ENCODE peak calls at places on chromosomes 16 and 17, in nine cellular contexts. A is OCI-LY7, B is H1, M is cardiac fibroblast, P is HFF-Myc, D is uterus, Y is lower leg skin, J is neural crest cell, O is RWPE1. T is an unnamed sample.

GRCh38 chr17:62778990-62779681 is 29.0 kb downstream of the MARCHF10 start:
- DNase-seq in O (peak), D (peak), A (no peak), B (no peak), M (peak), J (no peak), P (peak), Y (peak), T (peak)

GRCh38 chr17:48760411-48760810 is 31.9 kb upstream of the HOXB13 start:
- DNase-seq in Y (no peak), P (no peak), D (no peak), M (no peak), B (no peak), A (no peak), O (no peak), J (no peak), T (peak)

GRCh38 chr17:8611135-8611534 is 19.4 kb downstream of the MYH10 start:
- DNase-seq in M (peak), P (no peak), O (no peak), B (no peak), Y (no peak), D (no peak), A (no peak), J (no peak), T (no peak)

GRCh38 chr16:86118467-86119307 is 219.7 kb downstream of the IRF8 start:
- DNase-seq in M (no peak), B (no peak), A (no peak), Y (no peak), D (no peak), J (no peak), P (no peak), O (no peak), T (no peak)

GRCh38 chr16:53090591-53091507 is 36.1 kb downstream of the CHD9 start:
- DNase-seq in O (peak), Y (peak), A (peak), P (peak), J (no peak), B (no peak), D (peak), M (peak), T (no peak)

GRCh38 chr17:40175928-40176327 is 1.3 kb upstream of the RAPGEFL1 start:
- DNase-seq in D (no peak), Y (no peak), J (no peak), B (no peak), O (no peak), M (no peak), P (no peak), A (no peak), T (no peak)

GRCh38 chr17:49779730-49780220 is 8.7 kb upstream of the KAT7 start:
- DNase-seq in O (peak), P (no peak), M (peak), Y (no peak), J (no peak), A (peak), D (peak), B (no peak), T (peak)

GRCh38 chr17:79732804-79733691 is 2.3 kb downstream of the ENPP7 start:
- DNase-seq in O (no peak), J (no peak), Y (no peak), B (no peak), A (peak), D (no peak), M (no peak), P (no peak), T (no peak)

GRCh38 chr16:9797306-9797705 is 384.9 kb downstream of the GRIN2A start:
- DNase-seq in M (peak), P (no peak), B (no peak), D (no peak), J (no peak), Y (no peak), O (no peak), A (no peak), T (peak)

GRCh38 chr17:45036696-45037095 is 14.7 kb downstream of the DCAKD start:
- DNase-seq in D (no peak), O (no peak), Y (no peak), P (no peak), M (no peak), J (no peak), B (no peak), A (no peak), T (no peak)

GRCh38 chr16:78675312-78675711 is 575.9 kb downstream of the WWOX start:
- DNase-seq in B (no peak), P (no peak), D (no peak), O (no peak), J (no peak), A (no peak), M (peak), Y (no peak), T (peak)

GRCh38 chr16:75805946-75806345 is 79.7 kb upstream of the CPHXL start:
- DNase-seq in D (no peak), O (no peak), P (no peak), J (no peak), B (no peak), Y (no peak), M (no peak), A (no peak), T (no peak)

GRCh38 chr17:50482516-50482915 is 3.9 kb downstream of the RSAD1 start:
- DNase-seq in Y (peak), A (peak), D (peak), B (peak), M (peak), P (peak), J (peak), O (peak), T (peak)

GRCh38 chr16:67311607-67312449 is 14.7 kb downstream of the KCTD19 start:
- DNase-seq in Y (no peak), A (no peak), B (no peak), D (peak), O (peak), J (no peak), P (peak), M (peak), T (peak)

GRCh38 chr17:73510981-73511442 is 133.2 kb downstream of the SDK2 start:
- DNase-seq in B (no peak), J (no peak), D (no peak), O (no peak), P (no peak), M (no peak), A (no peak), Y (no peak), T (no peak)

GRCh38 chr17:10633738-10634379 is 23.2 kb downstream of the MYH3 start:
- DNase-seq in J (no peak), M (no peak), B (no peak), A (peak), P (no peak), O (no peak), D (no peak), Y (no peak), T (no peak)

GRCh38 chr17:79651266-79651665 is 40.4 kb upstream of the RBFOX3 start:
- DNase-seq in Y (no peak), P (no peak), B (peak), M (no peak), J (no peak), O (no peak), A (no peak), D (no peak), T (no peak)

GRCh38 chr16:2799852-2800226 is 1.6 kb downstream of the PRSS41 start:
- DNase-seq in P (no peak), Y (no peak), M (peak), B (no peak), D (no peak), J (no peak), O (no peak), A (no peak), T (peak)

GRCh38 chr16:9094008-9094846 is 2.8 kb downstream of the HAPSTR1 start:
- DNase-seq in B (no peak), P (no peak), D (no peak), M (no peak), O (no peak), Y (no peak), J (no peak), A (peak), T (no peak)

GRCh38 chr16:49674990-49675389 is 180.9 kb downstream of the ZNF423 start:
- DNase-seq in A (no peak), M (no peak), O (no peak), D (no peak), P (no peak), J (no peak), B (no peak), Y (no peak), T (no peak)

GRCh38 chr17:20066253-20066652 is 57.1 kb downstream of the SPECC1 start:
- DNase-seq in Y (peak), A (no peak), P (peak), J (no peak), O (peak), M (peak), D (peak), B (no peak), T (peak)

GRCh38 chr17:44095647-44096496 is 25.3 kb downstream of the G6PC3 start:
- DNase-seq in D (peak), J (peak), B (peak), P (peak), O (peak), A (no peak), M (peak), Y (peak), T (peak)

GRCh38 chr16:3135120-3135715 is 389 bp downstream of the ZNF213 start:
- DNase-seq in Y (no peak), M (no peak), B (no peak), P (no peak), A (no peak), J (no peak), O (no peak), D (no peak), T (no peak)

GRCh38 chr16:66894948-66895696 is 14.8 kb downstream of the PDP2 start:
- DNase-seq in O (peak), P (no peak), M (peak), Y (peak), D (peak), J (peak), B (peak), A (peak), T (peak)

GRCh38 chr17:80833952-80834895 is 157.4 kb upstream of the CHMP6 start:
- DNase-seq in P (peak), B (no peak), M (peak), A (no peak), Y (peak), J (no peak), D (peak), O (no peak), T (no peak)

GRCh38 chr17:5785343-5785742 is 201.0 kb upstream of the NLRP1 start:
- DNase-seq in J (no peak), D (no peak), M (peak), A (peak), O (peak), B (no peak), P (no peak), Y (no peak), T (peak)

GRCh38 chr16:52456368-52456767 is 90.6 kb downstream of the TOX3 start:
- DNase-seq in B (no peak), D (no peak), A (no peak), J (no peak), M (no peak), Y (no peak), O (no peak), P (no peak), T (no peak)

GRCh38 chr16:14015017-14015416 is 56.1 kb upstream of the MRTFB start:
- DNase-seq in A (no peak), B (no peak), P (no peak), J (no peak), M (no peak), Y (no peak), D (no peak), O (no peak), T (no peak)

GRCh38 chr17:37488009-37488604 is 1.6 kb upstream of the DUSP14 start:
- DNase-seq in Y (no peak), A (no peak), P (peak), O (peak), D (no peak), B (no peak), J (no peak), M (peak), T (peak)

GRCh38 chr16:11016993-11017392 is 72.6 kb downstream of the CLEC16A start:
- DNase-seq in A (no peak), O (peak), Y (peak), J (no peak), B (no peak), D (peak), P (no peak), M (peak), T (peak)

GRCh38 chr16:180101-180920 is at the start of gene HBQ1:
- DNase-seq in J (peak), B (peak), A (no peak), Y (no peak), P (no peak), O (no peak), M (peak), D (no peak), T (no peak)

GRCh38 chr16:10971560-10971961 is 27.2 kb downstream of the CLEC16A start:
- DNase-seq in M (peak), J (peak), D (peak), P (peak), A (peak), B (no peak), O (peak), Y (peak), T (peak)

GRCh38 chr17:32206816-32207215 is 58.8 kb upstream of the RHBDL3 start:
- DNase-seq in P (no peak), Y (no peak), J (no peak), B (no peak), O (no peak), A (no peak), D (no peak), M (no peak), T (no peak)

GRCh38 chr16:68265078-68265925 is 976 bp downstream of the SLC7A6 start:
- DNase-seq in Y (peak), D (peak), A (peak), P (no peak), B (peak), O (peak), M (peak), J (no peak), T (peak)

GRCh38 chr16:11735801-11736200 is 6.9 kb downstream of the TXNDC11 start:
- DNase-seq in A (no peak), M (no peak), D (no peak), P (no peak), J (no peak), Y (no peak), O (no peak), B (no peak), T (no peak)

GRCh38 chr16:6103561-6103960 is 1006.0 kb upstream of the EEF2KMT start:
- DNase-seq in P (no peak), D (no peak), J (no peak), A (no peak), M (no peak), O (no peak), Y (no peak), B (no peak), T (no peak)

GRCh38 chr17:74963656-74964055 is 8.9 kb downstream of the HID1 start:
- DNase-seq in B (no peak), Y (no peak), O (no peak), A (peak), D (no peak), P (no peak), J (no peak), M (no peak), T (no peak)
- TF ChIP-seq CTCF in B (peak), Y (no peak), O (no peak), A (peak), D (no peak), P (no peak), J (no peak), M (no peak), T (peak)

DNA sequence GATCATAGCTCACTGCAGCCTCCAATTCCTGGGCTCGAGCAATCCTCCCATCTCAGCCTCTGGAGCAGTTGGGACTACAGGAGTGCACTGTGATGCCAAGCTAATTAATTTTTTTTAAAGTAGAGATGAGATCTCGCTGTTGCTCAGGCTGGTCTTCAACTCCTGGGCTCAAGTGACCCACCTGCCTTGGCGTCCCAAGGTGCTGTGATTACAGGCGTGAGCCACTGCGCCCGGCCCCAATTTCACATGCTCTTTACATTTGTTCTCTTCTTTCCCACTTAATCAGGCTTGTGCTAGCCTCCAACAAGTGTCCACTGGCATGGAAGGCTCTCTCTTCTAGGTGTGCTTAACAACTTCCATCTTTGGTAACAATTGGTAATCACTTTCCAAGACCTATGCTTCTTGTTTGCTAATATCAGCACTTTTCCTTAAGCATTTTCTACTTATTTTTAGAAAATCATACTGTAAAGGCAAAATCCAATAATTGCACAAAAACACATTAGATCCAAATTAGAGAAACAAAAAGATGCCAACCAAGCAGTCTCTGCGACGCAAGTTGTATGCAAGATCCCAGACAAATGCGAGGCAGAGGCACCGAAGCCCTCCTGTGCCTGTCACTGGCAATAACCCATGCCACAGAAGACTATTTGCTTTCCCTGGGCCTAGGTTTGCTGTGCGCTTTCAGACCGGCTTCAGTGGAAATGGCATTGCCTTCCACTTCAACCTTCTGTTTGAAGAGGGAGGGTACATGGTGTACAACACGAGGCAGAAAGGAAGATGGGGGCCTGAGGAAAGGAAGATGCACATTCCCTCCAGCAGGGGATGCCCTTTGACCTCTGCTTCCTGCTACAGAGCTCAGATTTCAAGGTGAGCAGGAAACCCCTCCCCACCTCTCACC is 52.6 kb downstream of the NOS2 start:
- DNase-seq in M (no peak), A (no peak), P (no peak), O (no peak), D (no peak), J (no peak), Y (no peak), B (peak), T (no peak)
- TF ChIP-seq CTCF in M (peak), A (peak), P (peak), O (peak), D (no peak), J (peak), Y (no peak), B (peak), T (peak)

GRCh38 chr16:71933017-71933416 is 37.7 kb downstream of the IST1 start:
- DNase-seq in B (no peak), J (no peak), M (no peak), O (no peak), D (no peak), A (no peak), Y (no peak), P (no peak), T (no peak)
- TF ChIP-seq CTCF in B (no peak), J (no peak), M (no peak), O (no peak), D (no peak), A (no peak), Y (no peak), P (no peak), T (no peak)

DNA sequence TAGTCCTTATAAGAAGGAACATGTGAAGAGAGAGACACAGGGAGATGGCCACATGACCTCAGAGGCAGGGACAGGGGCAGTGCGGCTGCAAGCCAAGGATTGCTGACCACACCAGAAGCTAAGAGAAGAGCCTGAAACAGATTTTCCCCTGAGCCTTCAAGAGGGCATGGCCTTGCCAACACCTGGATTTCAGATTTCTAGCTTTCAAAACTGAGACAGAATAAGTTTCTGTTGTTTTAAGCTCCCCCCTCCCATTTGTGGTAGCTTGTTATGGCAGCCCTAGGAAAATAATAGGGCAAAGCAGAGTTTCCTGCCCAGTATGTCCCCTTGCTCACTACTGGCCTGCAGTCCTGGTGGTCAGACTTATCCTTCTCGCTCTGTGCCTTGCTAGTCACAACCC is 204.5 kb downstream of the CCDC182 start:
- DNase-seq in A (no peak), D (no peak), O (no peak), Y (no peak), B (no peak), J (no peak), M (no peak), P (no peak), T (no peak)
- TF ChIP-seq CTCF in A (no peak), D (no peak), O (no peak), Y (no peak), B (peak), J (no peak), M (no peak), P (no peak), T (no peak)

T was measured in PC-3.